ENCODE peak calls at places on chromosome 18, in seven cellular contexts. One of them, this sample, is unnamed.

GRCh38 chr18:28125051-28125450 is 51.9 kb downstream of the CDH2 start:
- DNase-seq in nephron progenitor cell: no peak
- DNase-seq in EH: no peak
- DNase-seq in DMS 273 treated with DMSO at 0.1 percent for 48 hours: no peak
- DNase-seq in RWPE1: no peak
- DNase-seq in right cardiac atrium: no peak
- DNase-seq in CD4-positive, alpha-beta memory T cell: no peak
- DNase-seq in this sample: no peak

GRCh38 chr18:49047540-49047939 is 96.8 kb upstream of the SMAD7 start:
- DNase-seq in right cardiac atrium: no peak
- DNase-seq in RWPE1: no peak
- DNase-seq in CD4-positive, alpha-beta memory T cell: no peak
- DNase-seq in EH: no peak
- DNase-seq in nephron progenitor cell: no peak
- DNase-seq in DMS 273 treated with DMSO at 0.1 percent for 48 hours: no peak
- DNase-seq in this sample: no peak

GRCh38 chr18:58397385-58398132 is 231.3 kb downstream of the ALPK2 start:
- DNase-seq in nephron progenitor cell: no peak
- DNase-seq in right cardiac atrium: no peak
- DNase-seq in CD4-positive, alpha-beta memory T cell: no peak
- DNase-seq in DMS 273 treated with DMSO at 0.1 percent for 48 hours: no peak
- DNase-seq in RWPE1: no peak
- DNase-seq in EH: no peak
- DNase-seq in this sample: no peak

GRCh38 chr18:63438181-63438580 is 15.9 kb upstream of the VPS4B start:
- DNase-seq in RWPE1: no peak
- DNase-seq in DMS 273 treated with DMSO at 0.1 percent for 48 hours: no peak
- DNase-seq in EH: peak; percentile 23
- DNase-seq in nephron progenitor cell: no peak
- DNase-seq in CD4-positive, alpha-beta memory T cell: no peak
- DNase-seq in right cardiac atrium: no peak
- DNase-seq in this sample: no peak

GRCh38 chr18:22250591-22250996 is 81.2 kb downstream of the GATA6 start:
- DNase-seq in EH: no peak
- DNase-seq in nephron progenitor cell: no peak
- DNase-seq in right cardiac atrium: peak; percentile 56
- DNase-seq in DMS 273 treated with DMSO at 0.1 percent for 48 hours: no peak
- DNase-seq in RWPE1: peak; percentile 61
- DNase-seq in CD4-positive, alpha-beta memory T cell: no peak
- DNase-seq in this sample: peak; percentile 43

GRCh38 chr18:11946756-11947155 is 34.6 kb upstream of the IMPA2 start:
- DNase-seq in DMS 273 treated with DMSO at 0.1 percent for 48 hours: no peak
- DNase-seq in EH: peak; percentile 80
- DNase-seq in RWPE1: no peak
- DNase-seq in right cardiac atrium: no peak
- DNase-seq in nephron progenitor cell: no peak
- DNase-seq in CD4-positive, alpha-beta memory T cell: no peak
- DNase-seq in this sample: no peak

GRCh38 chr18:57954928-57955327 is 89.1 kb upstream of the NEDD4L start:
- DNase-seq in nephron progenitor cell: no peak
- DNase-seq in right cardiac atrium: no peak
- DNase-seq in CD4-positive, alpha-beta memory T cell: no peak
- DNase-seq in RWPE1: no peak
- DNase-seq in EH: no peak
- DNase-seq in DMS 273 treated with DMSO at 0.1 percent for 48 hours: no peak
- DNase-seq in this sample: no peak

GRCh38 chr18:23069481-23069880 is 65.8 kb upstream of the CABLES1 start:
- DNase-seq in CD4-positive, alpha-beta memory T cell: peak; percentile 39
- DNase-seq in EH: no peak
- DNase-seq in right cardiac atrium: no peak
- DNase-seq in RWPE1: no peak
- DNase-seq in DMS 273 treated with DMSO at 0.1 percent for 48 hours: no peak
- DNase-seq in nephron progenitor cell: no peak
- DNase-seq in this sample: no peak

GRCh38 chr18:54112356-54112755 is 112.1 kb downstream of the MBD2 start:
- DNase-seq in CD4-positive, alpha-beta memory T cell: no peak
- DNase-seq in DMS 273 treated with DMSO at 0.1 percent for 48 hours: no peak
- DNase-seq in right cardiac atrium: no peak
- DNase-seq in nephron progenitor cell: no peak
- DNase-seq in RWPE1: no peak
- DNase-seq in EH: peak; percentile 73
- DNase-seq in this sample: no peak

This sample was measured in epithelial cell of prostate.